ENCODE peak calls at places on chromosomes 6 and 20, in nine cellular contexts. H is CD4-positive, alpha-beta T cell; J is astrocyte of the spinal cord; O is kidney; R is cardiac muscle cell; G is dorsolateral prefrontal cortex; P is brain microvascular endothelial cell; T is HCT116; W is AG04449. C is an unnamed sample.

GRCh38 chr6:85451586-85452306 is 1.9 kb downstream of the NT5E start:
- DNase-seq in W (no peak), H (no peak), O (no peak), G (no peak), R (no peak), T (no peak), J (no peak), P (no peak), C (no peak)

GRCh38 chr20:51447097-51447764 is 95.3 kb downstream of the NFATC2 start:
- DNase-seq in T (peak; percentile 86), R (peak; percentile 96), J (peak; percentile 95), H (no peak), G (no peak), O (peak; percentile 89), W (peak; percentile 86), P (peak; percentile 95), C (no peak)

GRCh38 chr6:42241915-42242314 is 24.3 kb upstream of the MRPS10 start:
- DNase-seq in G (no peak), T (no peak), W (no peak), R (no peak), O (no peak), J (no peak), H (no peak), P (no peak), C (no peak)

GRCh38 chr6:126812651-126813050 is 305.8 kb upstream of the RSPO3 start:
- DNase-seq in G (no peak), J (peak; percentile 13), P (no peak), R (peak; percentile 25), H (no peak), W (no peak), T (no peak), O (no peak), C (no peak)

GRCh38 chr6:6659600-6660327 is 71.2 kb downstream of the LY86 start:
- DNase-seq in G (no peak), T (no peak), R (no peak), O (no peak), W (no peak), J (no peak), H (no peak), P (no peak), C (peak; percentile 47)

GRCh38 chr20:44028868-44029847 is 114.5 kb downstream of the TOX2 start:
- DNase-seq in R (no peak), W (no peak), H (peak; percentile 6), T (no peak), J (no peak), G (no peak), O (no peak), P (no peak), C (peak; percentile 34)

GRCh38 chr6:42263165-42263852 is 45.6 kb upstream of the MRPS10 start:
- DNase-seq in J (no peak), P (no peak), O (peak; percentile 81), H (no peak), W (no peak), R (no peak), T (no peak), G (no peak), C (no peak)

GRCh38 chr20:10971096-10971495 is 297.3 kb upstream of the JAG1 start:
- DNase-seq in O (no peak), R (no peak), G (no peak), J (no peak), P (no peak), T (no peak), W (no peak), H (no peak), C (no peak)

GRCh38 chr6:47061631-47062300 is 19.6 kb upstream of the ADGRF1 start:
- DNase-seq in G (peak; percentile 48), R (peak; percentile 61), O (no peak), W (no peak), H (no peak), J (no peak), P (peak; percentile 17), T (no peak), C (no peak)

GRCh38 chr6:16736856-16737255 is 24.4 kb downstream of the ATXN1 start:
- DNase-seq in T (no peak), H (no peak), J (no peak), P (no peak), R (no peak), G (no peak), W (no peak), O (no peak), C (no peak)

GRCh38 chr6:16741112-16742016 is 19.9 kb downstream of the ATXN1 start:
- DNase-seq in J (peak; percentile 96), W (peak; percentile 93), T (no peak), H (no peak), O (no peak), G (no peak), P (peak; percentile 97), R (peak; percentile 96), C (peak; percentile 23)

GRCh38 chr6:16737926-16738325 is 23.3 kb downstream of the ATXN1 start:
- DNase-seq in R (no peak), T (no peak), W (no peak), J (no peak), P (no peak), O (no peak), H (no peak), G (no peak), C (no peak)

GRCh38 chr6:16737389-16737788 is 23.9 kb downstream of the ATXN1 start:
- DNase-seq in R (peak; percentile 73), H (no peak), W (no peak), G (no peak), J (peak; percentile 60), T (no peak), P (no peak), O (no peak), C (no peak)

DNA sequence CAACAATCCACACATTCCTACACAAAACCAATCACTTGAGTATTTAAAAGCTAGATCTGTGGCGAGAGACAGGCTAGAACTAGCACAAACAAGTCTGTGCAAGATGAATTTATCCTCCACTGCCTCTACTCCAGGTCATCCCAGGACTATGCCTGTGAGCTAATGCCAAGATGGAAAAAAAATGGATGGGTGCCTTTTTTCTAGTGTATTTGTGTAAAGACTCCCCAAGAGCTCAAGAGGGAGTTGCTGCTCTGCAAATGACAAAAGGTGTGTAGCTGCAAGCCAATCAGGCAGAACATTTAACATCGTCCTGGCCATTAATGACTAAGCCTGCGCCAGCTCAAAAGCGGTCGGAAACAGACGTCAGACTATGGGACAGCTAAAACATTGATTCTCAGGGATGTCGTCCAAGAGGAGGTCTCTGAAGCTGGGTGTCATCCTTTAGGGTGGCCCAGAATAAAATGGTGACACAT is 21.9 kb downstream of the ATXN1 start:
- DNase-seq in O (no peak), H (no peak), R (no peak), P (no peak), W (peak; percentile 70), G (no peak), T (no peak), J (peak; percentile 85), C (no peak)
- TF ChIP-seq CTCF in O (peak; percentile 47), H (peak; percentile 39), R (no peak), P (no peak), W (no peak), G (peak; percentile 16), T (no peak), J (peak; percentile 13), C (no peak)

DNA sequence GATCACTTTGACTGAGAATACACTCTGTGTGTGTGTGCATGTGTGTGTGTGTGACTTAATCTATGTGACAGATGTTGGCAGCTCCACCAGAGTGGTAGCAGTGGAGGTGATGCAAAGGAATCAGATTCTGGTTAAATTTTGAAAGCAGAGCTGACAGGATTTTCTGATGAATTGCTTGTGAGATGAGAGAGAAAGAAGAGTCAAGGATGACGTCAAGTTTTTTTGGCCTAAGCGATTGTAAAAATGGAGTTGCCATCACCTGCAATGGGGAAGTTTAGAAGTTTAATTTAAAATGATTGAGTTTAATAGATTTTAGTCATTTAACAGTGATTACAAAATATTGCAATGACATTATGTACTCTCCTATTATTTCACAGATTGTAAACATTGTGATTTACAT is 172.2 kb upstream of the HEY2 start:
- DNase-seq in H (no peak), W (no peak), R (no peak), J (no peak), O (no peak), T (no peak), G (no peak), P (no peak), C (no peak)
- TF ChIP-seq CTCF in H (no peak), W (no peak), R (no peak), J (no peak), O (no peak), T (no peak), G (no peak), P (no peak), C (no peak)

DNA sequence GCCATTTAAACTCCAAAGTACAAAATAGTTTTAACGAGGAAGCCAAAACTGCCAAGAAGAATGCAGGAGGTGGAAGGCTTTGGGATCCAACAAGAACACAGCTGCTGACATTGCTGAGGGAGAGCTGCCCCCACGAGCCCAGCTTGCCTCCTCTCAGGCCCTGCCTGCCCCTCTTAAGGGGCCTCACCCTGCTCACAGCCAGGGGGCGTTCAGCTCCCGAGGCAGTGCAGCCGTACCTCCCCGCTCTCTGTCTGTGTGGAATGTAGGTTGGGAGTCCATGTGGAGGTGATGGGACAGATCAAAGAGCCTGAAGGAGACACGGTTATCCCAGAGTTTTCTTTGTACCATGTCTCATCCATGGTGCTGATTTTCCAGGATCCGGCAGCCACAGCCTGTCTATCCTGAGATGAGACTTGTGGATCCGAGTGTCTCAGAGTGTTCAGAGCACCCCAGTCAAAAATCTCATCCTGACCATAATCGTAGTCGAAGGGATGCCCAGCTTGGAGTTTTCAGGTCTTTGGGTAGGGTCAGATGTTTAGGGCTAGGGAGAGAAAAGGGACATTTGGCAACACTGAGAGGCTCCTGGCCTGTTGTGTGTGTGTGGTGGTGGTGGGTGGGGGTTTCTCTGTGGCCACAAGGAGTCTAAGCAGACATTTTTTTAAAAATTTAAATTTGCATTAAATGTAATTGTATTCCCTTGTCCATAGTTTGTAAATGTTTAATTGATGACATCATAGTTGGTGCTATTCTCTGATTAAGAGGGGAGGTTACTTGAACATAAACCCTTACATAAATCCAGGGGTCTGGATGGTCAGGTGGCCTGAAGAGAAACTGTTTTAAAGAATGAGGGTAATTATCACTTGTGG is 111.4 kb upstream of the CLDN20 start:
- DNase-seq in H (no peak), R (peak; percentile 25), W (no peak), O (no peak), P (no peak), T (no peak), J (no peak), G (no peak), C (no peak)
- TF ChIP-seq CTCF in H (no peak), R (peak; percentile 34), W (peak; percentile 24), O (no peak), P (peak; percentile 48), T (peak; percentile 35), J (peak; percentile 17), G (peak; percentile 4), C (no peak)

DNA sequence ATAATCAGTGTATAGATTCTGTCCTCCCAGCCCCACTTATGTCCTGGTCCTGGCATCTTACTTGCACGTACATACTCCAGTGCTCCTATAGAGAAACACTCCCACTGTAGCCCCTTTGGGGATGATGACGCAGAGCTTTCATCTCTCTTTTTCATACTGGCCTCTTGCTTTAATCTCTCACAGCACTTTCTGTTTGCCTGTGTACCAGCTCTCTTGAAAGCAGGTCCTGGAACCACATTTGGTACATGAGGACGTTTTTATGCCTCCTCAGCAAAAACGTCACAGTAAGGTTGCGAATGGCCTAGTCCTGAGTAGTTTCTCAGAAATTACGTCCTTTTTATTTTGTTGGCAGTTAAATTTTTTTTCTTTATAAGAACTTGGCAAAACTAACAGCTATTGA is 10.8 kb downstream of the L3MBTL3 start:
- DNase-seq in W (no peak), R (no peak), T (no peak), O (no peak), J (no peak), G (no peak), P (no peak), H (no peak), C (no peak)
- TF ChIP-seq CTCF in W (no peak), R (no peak), T (no peak), O (no peak), J (no peak), G (no peak), P (no peak), H (no peak), C (no peak)

GRCh38 chr6:4125933-4126864 is 9.2 kb downstream of the ECI2 start:
- DNase-seq in T (peak; percentile 42), O (no peak), H (no peak), G (no peak), J (peak; percentile 90), W (peak; percentile 72), R (peak; percentile 89), P (peak; percentile 89), C (no peak)
- TF ChIP-seq CTCF in T (peak; percentile 32), O (no peak), H (no peak), G (no peak), J (peak; percentile 43), W (peak; percentile 35), R (peak; percentile 58), P (peak; percentile 45), C (no peak)